ENCODE peak calls at places on chromosome 19, in five cellular contexts. E is stimulated activated CD8-positive, alpha-beta memory T cell treated with anti-CD3 and anti-CD28 coated beads, Interleukin-4, amount 100 ng/mL, for 4 hours; A is left cardiac atrium; Z is hypothalamus; S is dorsolateral prefrontal cortex. B is an unnamed sample.

GRCh38 chr19:55368701-55369563 is 1.3 kb downstream of the IL11 start:
- DNase-seq in E (no peak), A (no peak), Z (no peak), S (no peak), B (no peak)

GRCh38 chr19:12494260-12494860 is 9.7 kb upstream of the ZNF709 start:
- DNase-seq in E (no peak), A (no peak), Z (no peak), S (no peak), B (no peak)

GRCh38 chr19:11560404-11560988 is 1.5 kb upstream of the ELOF1 start:
- DNase-seq in E (no peak), A (no peak), Z (no peak), S (no peak), B (peak)

GRCh38 chr19:13155472-13156284 is 5.5 kb downstream of the IER2 start:
- DNase-seq in E (peak), A (peak), Z (no peak), S (no peak), B (peak)

GRCh38 chr19:18363787-18364186 is 22.2 kb upstream of the GDF15 start:
- DNase-seq in E (no peak), A (no peak), Z (no peak), S (no peak), B (no peak)

GRCh38 chr19:3710265-3710812 is 2.2 kb downstream of the TJP3 start:
- DNase-seq in E (no peak), A (peak), Z (no peak), S (no peak), B (no peak)

GRCh38 chr19:10009269-10009665 is 1.0 kb downstream of the COL5A3 start:
- DNase-seq in E (no peak), A (peak), Z (no peak), S (no peak), B (no peak)

GRCh38 chr19:41328157-41328817 is 18.3 kb downstream of the CCDC97 start:
- DNase-seq in E (no peak), A (no peak), Z (no peak), S (no peak), B (no peak)

GRCh38 chr19:33302974-33303790 is 848 bp upstream of the CEBPA start:
- DNase-seq in E (no peak), A (peak), Z (no peak), S (peak), B (no peak)

GRCh38 chr19:940591-941291 is 14.9 kb downstream of the ARID3A start:
- DNase-seq in E (peak), A (peak), Z (peak), S (peak), B (peak)

GRCh38 chr19:17775245-17775927 is 19.6 kb upstream of the B3GNT3 start:
- DNase-seq in E (no peak), A (no peak), Z (no peak), S (peak), B (no peak)

GRCh38 chr19:49851456-49852259 is 699 bp downstream of the PTOV1 start:
- DNase-seq in E (no peak), A (no peak), Z (peak), S (no peak), B (no peak)

GRCh38 chr19:18551631-18552030 is 6.0 kb upstream of the KXD1 start:
- DNase-seq in E (no peak), A (no peak), Z (no peak), S (no peak), B (no peak)

B was measured in SW 1271.